ENCODE peak calls at places on chromosomes 2 and 18, in five cellular contexts. W, B, N, U and M are unnamed samples.

GRCh38 chr18:52409732-52410131 is 69.7 kb downstream of the DCC start:
- DNase-seq in W (no peak), B (no peak), N (no peak), U (no peak), M (no peak)

GRCh38 chr2:109365131-109365530 is 236.1 kb downstream of the SH3RF3 start:
- DNase-seq in W (no peak), B (no peak), N (no peak), U (no peak), M (no peak)

GRCh38 chr2:42386684-42387083 is 25.7 kb upstream of the COX7A2L start:
- DNase-seq in W (no peak), B (no peak), N (no peak), U (no peak), M (no peak)

GRCh38 chr2:35510641-35511040 is 844.9 kb upstream of the CRIM1 start:
- DNase-seq in W (no peak), B (no peak), N (no peak), U (no peak), M (no peak)

GRCh38 chr18:2898131-2898640 is 51.4 kb downstream of the EMILIN2 start:
- DNase-seq in W (no peak), B (no peak), N (peak), U (no peak), M (peak)

GRCh38 chr18:38032516-38032915 is 466.9 kb upstream of the CELF4 start:
- DNase-seq in W (no peak), B (no peak), N (no peak), U (no peak), M (no peak)

GRCh38 chr2:230913406-230913805 is 11.6 kb downstream of the GPR55 start:
- DNase-seq in W (no peak), B (peak), N (peak), U (peak), M (no peak)

GRCh38 chr2:191679818-191680600 is 2.1 kb downstream of the NABP1 start:
- DNase-seq in W (no peak), B (no peak), N (no peak), U (no peak), M (no peak)

GRCh38 chr2:211881449-211881848 is 657.2 kb downstream of the ERBB4 start:
- DNase-seq in W (no peak), B (no peak), N (no peak), U (no peak), M (no peak)

GRCh38 chr2:127065932-127066318 is 41.0 kb downstream of the BIN1 start:
- DNase-seq in W (no peak), B (no peak), N (no peak), U (no peak), M (no peak)

GRCh38 chr2:10006248-10007147 is 36.9 kb upstream of the KLF11 start:
- DNase-seq in W (no peak), B (peak), N (peak), U (no peak), M (no peak)

GRCh38 chr18:79589601-79590091 is 90.0 kb upstream of the CTDP1 start:
- DNase-seq in W (no peak), B (no peak), N (no peak), U (no peak), M (no peak)

GRCh38 chr18:3693385-3693784 is 243.4 kb downstream of the TGIF1 start:
- DNase-seq in W (no peak), B (no peak), N (no peak), U (no peak), M (no peak)

GRCh38 chr18:35533916-35534315 is 36.2 kb upstream of the INO80C start:
- DNase-seq in W (no peak), B (no peak), N (no peak), U (no peak), M (no peak)

GRCh38 chr2:85318222-85319182 is 9.3 kb downstream of the TGOLN2 start:
- DNase-seq in W (no peak), B (no peak), N (peak), U (no peak), M (no peak)

GRCh38 chr18:55511277-55511676 is 76.7 kb downstream of the TCF4 start:
- DNase-seq in W (no peak), B (no peak), N (no peak), U (no peak), M (no peak)

GRCh38 chr2:3447789-3448317 is 68.4 kb downstream of the TRAPPC12 start:
- DNase-seq in W (no peak), B (no peak), N (no peak), U (no peak), M (no peak)

GRCh38 chr2:234377761-234378341 is 119.0 kb downstream of the ARL4C start:
- DNase-seq in W (no peak), B (no peak), N (no peak), U (no peak), M (no peak)

GRCh38 chr2:67871696-67872320 is 191.0 kb downstream of the C1D start:
- DNase-seq in W (no peak), B (no peak), N (peak), U (no peak), M (peak)

GRCh38 chr2:114354199-114354598 is 88.2 kb upstream of the DPP10 start:
- DNase-seq in W (no peak), B (no peak), N (no peak), U (no peak), M (no peak)

GRCh38 chr2:127121776-127122176 is 14.8 kb upstream of the BIN1 start:
- DNase-seq in W (no peak), B (no peak), N (no peak), U (no peak), M (no peak)

GRCh38 chr18:64017870-64018269 is 48.0 kb downstream of the SERPINB8 start:
- DNase-seq in W (no peak), B (no peak), N (no peak), U (no peak), M (no peak)

GRCh38 chr2:105521176-105521575 is 122.3 kb upstream of the FHL2 start:
- DNase-seq in W (no peak), B (no peak), N (no peak), U (no peak), M (no peak)

GRCh38 chr2:20560891-20561702 is 89.8 kb downstream of the HS1BP3 start:
- DNase-seq in W (no peak), B (no peak), N (no peak), U (no peak), M (no peak)

GRCh38 chr18:46211816-46212215 is 107.6 kb downstream of the HAUS1 start:
- DNase-seq in W (no peak), B (no peak), N (no peak), U (no peak), M (no peak)

GRCh38 chr2:46294185-46294836 is 2.9 kb upstream of the EPAS1 start:
- DNase-seq in W (no peak), B (no peak), N (no peak), U (peak), M (no peak)